ENCODE peak calls at places on chromosomes 16 and 17, in seven cellular contexts. H, W, K, Q, S, C and U are unnamed samples.
A peak's percentile ranks its signal among the peaks of the same experiment; 100 is the strongest.

GRCh38 chr17:48429638-48430586 is at the start of gene SKAP1:
- DNase-seq in S (no peak), Q (peak; percentile 28), K (peak; percentile 89), C (peak; percentile 75), H (peak; percentile 48), W (no peak), U (no peak)

GRCh38 chr16:61366006-61366405 is 670.2 kb downstream of the CDH8 start:
- DNase-seq in C (no peak), K (no peak), Q (no peak), S (no peak), W (no peak), H (no peak), U (no peak)

GRCh38 chr17:6327007-6327406 is 107.9 kb downstream of the AIPL1 start:
- DNase-seq in Q (no peak), W (no peak), C (peak; percentile 63), H (peak; percentile 9), S (no peak), K (no peak), U (no peak)

GRCh38 chr17:10022416-10022815 is 117.3 kb upstream of the RCVRN start:
- DNase-seq in K (no peak), W (no peak), H (no peak), Q (no peak), C (no peak), S (no peak), U (no peak)

GRCh38 chr16:52535076-52535475 is 11.9 kb downstream of the TOX3 start:
- DNase-seq in S (no peak), C (no peak), Q (peak; percentile 51), H (no peak), W (no peak), K (no peak), U (no peak)

GRCh38 chr16:49639739-49640388 is 216.0 kb downstream of the ZNF423 start:
- DNase-seq in K (peak; percentile 85), S (no peak), Q (no peak), W (peak; percentile 92), C (peak; percentile 66), H (no peak), U (peak; percentile 74)

GRCh38 chr17:69058165-69058564 is 2.6 kb downstream of the ABCA9 start:
- DNase-seq in W (no peak), H (no peak), S (peak; percentile 31), K (no peak), C (no peak), Q (peak; percentile 40), U (no peak)

GRCh38 chr17:76909971-76910760 is 42.0 kb downstream of the MGAT5B start:
- DNase-seq in K (peak; percentile 68), S (peak; percentile 7), C (peak; percentile 91), W (peak; percentile 68), H (peak; percentile 58), Q (peak; percentile 8), U (peak; percentile 54)

GRCh38 chr17:38867179-38867994 is 2.5 kb upstream of the LASP1 start:
- DNase-seq in H (peak; percentile 68), C (peak; percentile 86), Q (peak; percentile 66), K (no peak), S (no peak), W (peak; percentile 73), U (peak; percentile 71)

GRCh38 chr17:33596904-33597303 is 303.8 kb upstream of the ASIC2 start:
- DNase-seq in W (no peak), S (no peak), K (no peak), H (no peak), C (no peak), Q (no peak), U (no peak)

GRCh38 chr17:66543526-66543925 is 241.1 kb downstream of the PRKCA start:
- DNase-seq in W (no peak), C (no peak), Q (no peak), S (no peak), H (no peak), K (no peak), U (no peak)
- H3K4me1 ChIP-seq in W (peaks cover 27% of the 10 kb centered on the region), C (peaks cover 15% of the 10 kb centered on the region), Q (peaks cover 6% of the 10 kb centered on the region), S (peaks cover 19% of the 10 kb centered on the region), H (peaks cover 5% of the 10 kb centered on the region), K (peaks cover 14% of the 10 kb centered on the region), U (peaks cover 8% of the 10 kb centered on the region)

GRCh38 chr16:65679785-65680184 is 557.9 kb upstream of the CDH11 start:
- DNase-seq in S (no peak), C (no peak), K (no peak), W (no peak), H (no peak), Q (no peak), U (no peak)

GRCh38 chr16:65681406-65681805 is 559.5 kb upstream of the CDH11 start:
- DNase-seq in Q (no peak), W (no peak), C (no peak), H (no peak), K (no peak), S (no peak), U (no peak)

GRCh38 chr16:65689726-65690125 is 567.9 kb upstream of the CDH11 start:
- DNase-seq in C (no peak), S (no peak), H (no peak), W (no peak), K (no peak), Q (no peak), U (no peak)

DNA sequence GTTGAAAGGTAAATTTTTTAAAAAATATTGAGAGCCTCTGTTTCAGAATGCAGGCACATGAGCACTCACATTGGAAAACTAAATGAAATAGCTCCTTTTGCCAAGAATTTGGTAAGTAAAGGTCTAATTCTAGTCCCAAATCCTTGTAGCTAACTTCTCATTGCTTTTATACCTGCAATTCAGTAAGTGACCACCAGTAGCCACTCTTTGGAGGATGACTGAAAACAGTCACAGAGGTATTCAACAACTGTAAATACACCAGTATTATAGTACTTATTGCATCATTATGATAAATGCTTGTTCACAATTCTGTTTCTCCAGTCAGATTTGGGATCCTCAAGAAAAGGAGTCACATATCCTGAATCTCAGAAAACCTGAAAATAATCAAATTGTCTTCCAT is 562.4 kb upstream of the CDH11 start:
- DNase-seq in Q (no peak), S (no peak), C (no peak), W (no peak), K (no peak), H (no peak), U (no peak)
- H3K27ac ChIP-seq in Q (no peak overlapping the region), S (no peak overlapping the region), C (no peak overlapping the region), W (no peak overlapping the region), K (no peak overlapping the region), H (no peak overlapping the region), U (no peak overlapping the region)

GRCh38 chr16:4372315-4372577 is 598 bp downstream of the VASN start:
- DNase-seq in Q (no peak), K (no peak), S (no peak), H (no peak), C (no peak), W (no peak), U (no peak)

GRCh38 chr16:4370570-4371480 is 823 bp upstream of the VASN start:
- DNase-seq in S (no peak), W (peak; percentile 94), C (no peak), H (peak; percentile 40), K (peak; percentile 97), Q (no peak), U (no peak)

GRCh38 chr16:4370151-4370550 is 1.5 kb upstream of the VASN start:
- DNase-seq in H (no peak), W (no peak), S (no peak), C (no peak), K (no peak), Q (no peak), U (no peak)

GRCh38 chr16:4372578-4373355 is 1.1 kb downstream of the VASN start:
- DNase-seq in W (peak; percentile 63), Q (no peak), S (no peak), H (peak; percentile 74), K (no peak), C (no peak), U (peak; percentile 64)

GRCh38 chr16:4371481-4372314 is at the start of gene VASN:
- DNase-seq in H (peak; percentile 91), C (peak; percentile 93), W (peak; percentile 95), S (peak; percentile 40), K (peak; percentile 96), Q (peak; percentile 64), U (peak; percentile 87)
- H3K4me1 ChIP-seq in H (peaks cover 54% of the 10 kb centered on the region), C (peaks cover 39% of the 10 kb centered on the region), W (peaks cover 43% of the 10 kb centered on the region), S (peaks cover 44% of the 10 kb centered on the region), K (peaks cover 30% of the 10 kb centered on the region), Q (peaks cover 5% of the 10 kb centered on the region), U (peaks cover 40% of the 10 kb centered on the region)

DNA sequence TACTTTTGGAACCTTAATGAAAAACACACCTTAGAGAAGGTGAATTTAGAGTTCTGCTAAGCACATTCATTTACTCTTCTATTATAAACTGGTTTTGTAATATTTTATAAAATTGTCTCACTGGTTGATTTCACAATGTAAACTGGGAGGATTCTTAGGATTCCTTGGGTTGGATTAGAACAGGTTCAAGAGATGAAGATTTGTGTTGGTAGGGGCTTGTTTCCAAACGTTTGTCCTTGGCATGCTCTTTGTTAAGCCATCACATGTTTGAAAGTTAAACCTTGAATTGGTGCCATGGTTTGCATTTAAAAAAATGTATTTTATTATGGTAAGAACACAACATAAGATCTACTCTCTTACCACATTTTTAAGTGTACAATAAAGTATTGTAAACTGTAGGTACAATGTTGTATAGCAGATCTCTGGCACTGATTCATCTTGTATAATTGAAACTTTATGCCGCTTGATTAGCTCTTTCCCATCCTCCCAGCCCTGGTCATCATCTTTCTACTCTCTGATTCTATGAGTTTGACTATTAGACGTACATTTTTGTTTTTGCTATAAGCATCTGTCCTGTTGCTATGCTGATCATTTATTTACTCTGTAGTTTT is 9.6 kb downstream of the FTO start:
- DNase-seq in H (no peak), C (no peak), W (no peak), Q (no peak), K (no peak), S (no peak), U (no peak)
- H3K27ac ChIP-seq in H (no peak overlapping the region), C (no peak overlapping the region), W (no peak overlapping the region), Q (no peak overlapping the region), K (no peak overlapping the region), S (no peak overlapping the region), U (no peak overlapping the region)

GRCh38 chr16:81640681-81641070 is 138.4 kb upstream of the PLCG2 start:
- DNase-seq in S (no peak), K (peak; percentile 12), W (no peak), C (no peak), H (no peak), Q (no peak), U (no peak)

GRCh38 chr16:81638286-81638945 is 140.7 kb upstream of the PLCG2 start:
- DNase-seq in W (no peak), K (no peak), S (no peak), H (no peak), Q (no peak), C (no peak), U (no peak)

GRCh38 chr16:81637336-81638235 is 141.5 kb upstream of the PLCG2 start:
- DNase-seq in S (no peak), Q (no peak), K (no peak), C (no peak), W (no peak), H (no peak), U (no peak)

GRCh38 chr16:81639931-81640680 is 139.0 kb upstream of the PLCG2 start:
- DNase-seq in W (no peak), H (no peak), S (no peak), K (no peak), C (no peak), Q (no peak), U (no peak)

GRCh38 chr16:81639348-81639747 is 139.7 kb upstream of the PLCG2 start:
- DNase-seq in W (no peak), C (no peak), Q (no peak), K (no peak), H (no peak), S (no peak), U (no peak)
- H3K4me1 ChIP-seq in W (peaks cover 3% of the 10 kb centered on the region), C (peaks cover 12% of the 10 kb centered on the region), Q (peaks cover 16% of the 10 kb centered on the region), K (peaks cover 3% of the 10 kb centered on the region), H (peaks cover 14% of the 10 kb centered on the region), S (no peaks in the 10 kb centered on the region), U (peaks cover 31% of the 10 kb centered on the region)